ENCODE peak calls at places on chromosomes 12 and 14, in five cellular contexts. I is heart left ventricle, P is left ventricle myocardium inferior, U is endothelial cell of umbilical vein, E is PC-3. H is an unnamed sample. For H3K9me3, the result is how much of the 10 kb centered on the place peaks cover.

GRCh38 chr12:23055004-23055403 is 430.0 kb downstream of the ETNK1 start:
- DNase-seq in I (no peak), P (no peak), U (peak), E (peak), H (no peak)

GRCh38 chr12:108657130-108657745 is 23.5 kb upstream of the SELPLG start:
- DNase-seq in I (no peak), P (no peak), U (no peak), E (no peak), H (no peak)

GRCh38 chr12:65164774-65165173 is 4.6 kb upstream of the LEMD3 start:
- DNase-seq in I (no peak), P (no peak), U (no peak), E (no peak), H (no peak)

GRCh38 chr12:116442981-116443380 is 116.2 kb upstream of the MAP1LC3B2 start:
- DNase-seq in I (no peak), P (no peak), U (no peak), E (no peak), H (no peak)

GRCh38 chr12:92740421-92740820 is 37.6 kb downstream of the PLEKHG7 start:
- DNase-seq in I (no peak), P (no peak), U (no peak), E (no peak), H (no peak)

GRCh38 chr14:88379706-88380343 is 5.6 kb upstream of the SPATA7 start:
- DNase-seq in I (no peak), P (no peak), U (no peak), E (no peak), H (no peak)

GRCh38 chr14:57549165-57549564 is 55.5 kb upstream of the CCDC198 start:
- DNase-seq in I (no peak), P (no peak), U (no peak), E (no peak), H (no peak)

GRCh38 chr14:24092110-24092959 is 1.8 kb upstream of the PCK2 start:
- DNase-seq in I (no peak), P (no peak), U (no peak), E (no peak), H (no peak)

GRCh38 chr14:33198684-33199083 is 260.0 kb downstream of the NPAS3 start:
- DNase-seq in I (no peak), P (no peak), U (no peak), E (no peak), H (peak)

GRCh38 chr12:936377-937345 is 12.8 kb downstream of the RAD52 start:
- DNase-seq in I (no peak), P (no peak), U (no peak), E (no peak), H (no peak)

GRCh38 chr12:20513189-20513588 is 144.9 kb downstream of the PDE3A start:
- DNase-seq in I (no peak), P (no peak), U (no peak), E (no peak), H (no peak)

GRCh38 chr12:9030776-9031175 is 41.4 kb downstream of the KLRG1 start:
- DNase-seq in I (no peak), P (no peak), U (no peak), E (no peak), H (no peak)

GRCh38 chr12:107091989-107092641 is 1.2 kb downstream of the CRY1 start:
- DNase-seq in I (no peak), P (no peak), U (peak), E (peak), H (no peak)

GRCh38 chr12:75978677-75979076 is 52.9 kb downstream of the PHLDA1 start:
- DNase-seq in I (no peak), P (no peak), U (no peak), E (peak), H (no peak)

GRCh38 chr14:94447206-94447605 is 5.4 kb downstream of the SERPINA11 start:
- DNase-seq in I (no peak), P (no peak), U (no peak), E (no peak), H (no peak)
- H3K4me3 ChIP-seq in I (no peak), P (no peak), U (no peak), E (no peak), H (no peak)

GRCh38 chr14:79862045-79862444 is 349.3 kb downstream of the DIO2 start:
- DNase-seq in I (no peak), P (no peak), U (no peak), E (no peak), H (no peak)

GRCh38 chr14:79856357-79856756 is 354.9 kb downstream of the DIO2 start:
- DNase-seq in I (no peak), P (no peak), U (no peak), E (no peak), H (no peak)

GRCh38 chr14:79855789-79856188 is 355.5 kb downstream of the DIO2 start:
- DNase-seq in I (no peak), P (no peak), U (no peak), E (no peak), H (no peak)

GRCh38 chr14:79861111-79861510 is 350.2 kb downstream of the DIO2 start:
- DNase-seq in I (no peak), P (no peak), U (no peak), E (peak), H (no peak)
- TF ChIP-seq CTCF in I (no peak), P (no peak), U (no peak), E (peak), H (no peak)

GRCh38 chr12:34386016-34386415 is 363.7 kb downstream of the ALG10 start:
- DNase-seq in I (no peak), P (no peak), U (no peak), E (no peak), H (no peak)
- H3K9me3 ChIP-seq in I (under half), P (under half), U (under half), E (under half), H (under half)

DNA sequence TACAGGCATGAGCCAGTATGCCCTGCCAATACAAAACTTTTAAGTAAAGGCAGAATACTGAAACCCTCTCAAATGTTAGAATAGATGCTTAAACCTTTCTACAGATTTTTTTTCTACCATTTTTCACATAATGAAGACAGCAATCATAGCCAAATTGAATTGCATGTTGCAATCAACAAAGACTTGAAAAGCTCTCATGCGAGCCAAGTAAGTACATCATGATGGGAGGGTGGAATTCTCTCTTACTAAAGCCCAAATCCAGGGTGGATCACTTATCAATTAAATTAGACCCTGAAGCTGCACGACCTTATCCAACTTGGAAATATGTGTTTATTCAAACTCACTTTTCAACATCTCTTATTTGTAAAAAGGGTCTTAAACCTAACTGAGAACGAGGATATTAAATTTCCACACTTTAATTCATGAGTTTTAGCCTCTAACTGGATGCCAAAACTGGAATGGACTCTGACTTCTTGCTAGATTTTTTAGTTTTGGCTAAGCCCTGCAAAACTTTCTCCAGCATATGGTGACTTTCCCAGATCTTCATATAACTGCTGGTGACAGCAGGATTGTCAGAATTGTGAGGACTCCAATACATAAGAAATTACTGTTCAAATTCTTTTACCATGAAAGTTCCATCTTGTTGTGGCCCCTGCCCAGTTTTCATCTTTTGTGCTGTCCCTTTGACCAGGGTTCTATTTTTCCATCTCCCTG is 53.7 kb downstream of the HECTD4 start:
- DNase-seq in I (no peak), P (no peak), U (no peak), E (no peak), H (no peak)
- H3K4me3 ChIP-seq in I (no peak), P (no peak), U (no peak), E (no peak), H (no peak)

DNA sequence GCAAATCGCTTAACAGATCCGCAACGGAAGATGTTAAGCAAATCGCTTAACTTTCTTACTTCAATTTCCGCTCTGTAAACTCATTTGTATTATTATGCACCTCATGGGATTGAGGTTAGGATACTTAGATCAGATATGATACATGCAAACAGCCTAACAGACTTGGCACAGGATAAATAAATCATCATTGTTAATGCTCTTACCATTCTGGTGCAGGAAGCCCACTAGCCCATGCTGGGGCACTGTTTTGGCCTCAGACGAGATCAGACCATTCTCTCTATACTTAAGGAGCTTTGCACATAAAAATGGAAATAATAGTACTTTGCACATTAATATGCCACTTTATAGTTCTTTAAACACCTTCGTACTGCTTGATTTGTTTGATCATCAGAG is 445 bp downstream of the NCAPD2 start:
- DNase-seq in I (no peak), P (no peak), U (no peak), E (no peak), H (no peak)
- TF ChIP-seq CTCF in I (no peak), P (no peak), U (peak), E (no peak), H (no peak)

GRCh38 chr12:133108150-133108549 is 21.9 kb downstream of the ZNF891 start:
- DNase-seq in I (no peak), P (no peak), U (no peak), E (no peak), H (no peak)
- H3K9me3 ChIP-seq in I (half or more), P (half or more), U (under half), E (half or more), H (half or more)

GRCh38 chr12:117494833-117495714 is 133.6 kb upstream of the NOS1 start:
- DNase-seq in I (no peak), P (no peak), U (no peak), E (peak), H (no peak)
- H3K4me3 ChIP-seq in I (no peak), P (no peak), U (no peak), E (no peak), H (no peak)

GRCh38 chr12:46678441-46678840 is 147.4 kb downstream of the SLC38A4 start:
- DNase-seq in I (no peak), P (no peak), U (no peak), E (peak), H (no peak)

GRCh38 chr12:46676797-46677520 is 148.8 kb downstream of the SLC38A4 start:
- DNase-seq in I (no peak), P (no peak), U (no peak), E (no peak), H (no peak)

GRCh38 chr12:46679754-46680153 is 146.0 kb downstream of the SLC38A4 start:
- DNase-seq in I (no peak), P (no peak), U (no peak), E (no peak), H (no peak)

GRCh38 chr12:46676396-46676795 is 149.4 kb downstream of the SLC38A4 start:
- DNase-seq in I (no peak), P (no peak), U (no peak), E (peak), H (no peak)

DNA sequence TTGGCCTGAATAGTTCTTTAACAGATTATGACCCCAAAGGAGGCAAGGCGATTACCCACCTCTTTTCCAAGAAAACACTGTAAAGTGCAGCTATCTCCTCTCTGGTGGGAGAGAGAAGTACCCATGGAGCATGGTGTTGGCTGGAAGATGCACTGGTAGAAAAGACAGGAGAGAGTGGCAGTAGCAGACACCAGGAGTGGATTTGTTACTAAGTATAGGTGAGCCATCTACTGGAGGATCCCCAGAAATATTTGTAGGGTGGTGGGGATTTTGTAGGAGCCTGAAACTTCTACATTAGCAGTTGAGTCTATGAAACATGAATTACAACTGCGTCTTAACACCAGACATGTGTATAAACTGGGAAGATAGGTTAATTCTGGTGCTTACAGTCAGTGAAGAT is 148.0 kb downstream of the SLC38A4 start:
- DNase-seq in I (no peak), P (no peak), U (peak), E (peak), H (no peak)
- TF ChIP-seq CTCF in I (peak), P (peak), U (peak), E (peak), H (no peak)

GRCh38 chr12:34598352-34598827 is 576.1 kb downstream of the ALG10 start:
- DNase-seq in I (no peak), P (no peak), U (no peak), E (no peak), H (peak)

GRCh38 chr12:34598851-34599529 is 576.7 kb downstream of the ALG10 start:
- DNase-seq in I (no peak), P (no peak), U (no peak), E (no peak), H (peak)

GRCh38 chr12:34595749-34596733 is 573.7 kb downstream of the ALG10 start:
- DNase-seq in I (no peak), P (no peak), U (no peak), E (no peak), H (peak)

GRCh38 chr12:34599530-34600513 is 577.5 kb downstream of the ALG10 start:
- DNase-seq in I (no peak), P (no peak), U (no peak), E (no peak), H (peak)

GRCh38 chr12:34597548-34598351 is 575.5 kb downstream of the ALG10 start:
- DNase-seq in I (no peak), P (no peak), U (no peak), E (no peak), H (peak)
- H3K9me3 ChIP-seq in I (half or more), P (half or more), U (under half), E (under half), H (under half)

H was measured in kidney.